ENCODE peak calls at places on chromosomes 6 and 20, in four cellular contexts. W is NCI-H1417; K is activated CD8-positive, alpha-beta memory T cell treated with anti-CD3 and anti-CD28 coated beads for 48 hours; E is HepG2. N is an unnamed sample.

GRCh38 chr20:45021626-45022025 is 55.3 kb downstream of the STK4 start:
- DNase-seq in W (no peak), K (no peak), E (no peak), N (no peak)

GRCh38 chr6:53543341-53544010 is 1.4 kb downstream of the GCLC start:
- DNase-seq in W (no peak), K (no peak), E (no peak), N (peak)

GRCh38 chr6:161922631-161923119 is 648.8 kb upstream of the AGPAT4 start:
- DNase-seq in W (no peak), K (no peak), E (peak), N (peak)

GRCh38 chr6:167349816-167350215 is 24.9 kb downstream of the TTLL2 start:
- DNase-seq in W (no peak), K (no peak), E (peak), N (no peak)

GRCh38 chr20:10219452-10219791 is 792 bp downstream of the SNAP25 start:
- DNase-seq in W (peak), K (peak), E (no peak), N (peak)

GRCh38 chr20:25514747-25515340 is 70.5 kb downstream of the NINL start:
- DNase-seq in W (no peak), K (no peak), E (no peak), N (no peak)

GRCh38 chr6:56764081-56764566 is 121.4 kb upstream of the DST start:
- DNase-seq in W (no peak), K (no peak), E (peak), N (peak)

GRCh38 chr20:38962898-38963484 is 847 bp downstream of the DHX35 start:
- DNase-seq in W (no peak), K (no peak), E (no peak), N (no peak)

N was measured in NCI-H510A treated with DMSO at 0.1 percent for 48 hours.